ENCODE peak calls at places on chromosome 14, in seven cellular contexts. A is thyroid gland, O is right lobe of liver, S is K562, I is stomach, T is gastrocnemius medialis, R is ovary. B is an unnamed sample.

GRCh38 chr14:48527832-48528231 is 852.4 kb upstream of the MDGA2 start:
- DNase-seq in O (no peak), A (no peak), T (no peak), S (no peak), I (no peak), R (no peak), B (no peak)

GRCh38 chr14:64706552-64707193 is 2.4 kb downstream of the PLEKHG3 start:
- DNase-seq in R (peak; percentile 65), T (no peak), A (no peak), S (no peak), O (peak; percentile 79), I (no peak), B (no peak)

GRCh38 chr14:102125546-102125945 is 14.2 kb upstream of the WDR20 start:
- DNase-seq in O (no peak), I (no peak), S (no peak), A (no peak), R (no peak), T (no peak), B (no peak)

GRCh38 chr14:79992799-79993198 is 218.5 kb downstream of the DIO2 start:
- DNase-seq in T (no peak), I (no peak), R (no peak), S (no peak), O (no peak), A (no peak), B (no peak)

GRCh38 chr14:37579250-37579649 is 15.8 kb downstream of the FOXA1 start:
- DNase-seq in S (no peak), T (no peak), O (no peak), R (no peak), I (no peak), A (no peak), B (no peak)

GRCh38 chr14:20247651-20248246 is 8.7 kb downstream of the OR11H4 start:
- DNase-seq in I (no peak), O (no peak), R (no peak), A (no peak), S (peak; percentile 8), T (no peak), B (peak; percentile 42)

GRCh38 chr14:77044776-77045569 is 16.5 kb upstream of the IRF2BPL start:
- DNase-seq in T (peak; percentile 78), R (peak; percentile 77), I (no peak), O (no peak), A (no peak), S (no peak), B (no peak)

GRCh38 chr14:98984719-98985041 is 287.3 kb downstream of the BCL11B start:
- DNase-seq in A (peak; percentile 8), S (peak; percentile 30), T (no peak), O (no peak), I (peak; percentile 34), R (no peak), B (peak; percentile 92)

GRCh38 chr14:76829650-76830421 is 3.6 kb downstream of the LRRC74A start:
- DNase-seq in I (peak; percentile 50), O (no peak), R (no peak), A (peak; percentile 49), S (no peak), T (peak; percentile 77), B (no peak)

GRCh38 chr14:99792551-99793212 is 531 bp upstream of the EML1 start:
- DNase-seq in O (no peak), I (no peak), S (no peak), R (peak; percentile 43), T (no peak), A (peak; percentile 18), B (no peak)

GRCh38 chr14:23069413-23069806 is 12.1 kb upstream of the CDH24 start:
- DNase-seq in S (no peak), I (no peak), R (no peak), A (no peak), T (no peak), O (no peak), B (no peak)

GRCh38 chr14:102078344-102078743 is 8.5 kb downstream of the HSP90AA1 start:
- DNase-seq in T (no peak), A (no peak), R (no peak), O (no peak), S (no peak), I (no peak), B (no peak)

GRCh38 chr14:59325906-59326305 is 137.4 kb downstream of the DAAM1 start:
- DNase-seq in A (no peak), I (no peak), T (no peak), O (no peak), R (no peak), S (no peak), B (no peak)

GRCh38 chr14:88245321-88245720 is 77.7 kb downstream of the KCNK10 start:
- DNase-seq in A (no peak), I (no peak), S (no peak), T (no peak), O (no peak), R (no peak), B (no peak)

GRCh38 chr14:96634481-96634880 is 132.3 kb downstream of the PAPOLA start:
- DNase-seq in O (no peak), I (peak; percentile 17), A (no peak), S (no peak), R (no peak), T (no peak), B (peak; percentile 82)

GRCh38 chr14:101030586-101030985 is 127.1 kb upstream of the RTL1 start:
- DNase-seq in A (no peak), O (peak; percentile 8), S (no peak), R (peak; percentile 12), I (no peak), T (no peak), B (no peak)

GRCh38 chr14:58770501-58770982 is 132.8 kb downstream of the DACT1 start:
- DNase-seq in A (no peak), T (no peak), O (no peak), S (no peak), R (no peak), I (no peak), B (no peak)

GRCh38 chr14:94761348-94761998 is 8.4 kb downstream of the GSC start:
- DNase-seq in I (no peak), O (no peak), R (no peak), T (peak; percentile 76), A (peak; percentile 20), S (no peak), B (no peak)

GRCh38 chr14:104603623-104604401 is 760 bp downstream of the TMEM179 start:
- DNase-seq in O (no peak), S (no peak), R (no peak), I (no peak), A (no peak), T (no peak), B (no peak)

GRCh38 chr14:104602315-104602932 is 2.1 kb downstream of the TMEM179 start:
- DNase-seq in A (no peak), I (no peak), T (no peak), S (no peak), O (no peak), R (no peak), B (no peak)

GRCh38 chr14:104604461-104605449 is at the start of gene TMEM179:
- DNase-seq in S (peak; percentile 81), A (peak; percentile 9), T (no peak), I (no peak), O (no peak), R (no peak), B (no peak)

GRCh38 chr14:104601786-104602185 is 2.8 kb downstream of the TMEM179 start:
- DNase-seq in S (no peak), T (no peak), O (no peak), I (no peak), R (no peak), A (no peak), B (no peak)

GRCh38 chr14:104602933-104603325 is 1.6 kb downstream of the TMEM179 start:
- DNase-seq in I (no peak), O (no peak), S (no peak), T (no peak), A (no peak), R (no peak), B (no peak)
- TF ChIP-seq POLR2A in I (no peak), O (no peak), S (no peak), T (no peak), A (no peak), R (no peak), B (no peak)

DNA sequence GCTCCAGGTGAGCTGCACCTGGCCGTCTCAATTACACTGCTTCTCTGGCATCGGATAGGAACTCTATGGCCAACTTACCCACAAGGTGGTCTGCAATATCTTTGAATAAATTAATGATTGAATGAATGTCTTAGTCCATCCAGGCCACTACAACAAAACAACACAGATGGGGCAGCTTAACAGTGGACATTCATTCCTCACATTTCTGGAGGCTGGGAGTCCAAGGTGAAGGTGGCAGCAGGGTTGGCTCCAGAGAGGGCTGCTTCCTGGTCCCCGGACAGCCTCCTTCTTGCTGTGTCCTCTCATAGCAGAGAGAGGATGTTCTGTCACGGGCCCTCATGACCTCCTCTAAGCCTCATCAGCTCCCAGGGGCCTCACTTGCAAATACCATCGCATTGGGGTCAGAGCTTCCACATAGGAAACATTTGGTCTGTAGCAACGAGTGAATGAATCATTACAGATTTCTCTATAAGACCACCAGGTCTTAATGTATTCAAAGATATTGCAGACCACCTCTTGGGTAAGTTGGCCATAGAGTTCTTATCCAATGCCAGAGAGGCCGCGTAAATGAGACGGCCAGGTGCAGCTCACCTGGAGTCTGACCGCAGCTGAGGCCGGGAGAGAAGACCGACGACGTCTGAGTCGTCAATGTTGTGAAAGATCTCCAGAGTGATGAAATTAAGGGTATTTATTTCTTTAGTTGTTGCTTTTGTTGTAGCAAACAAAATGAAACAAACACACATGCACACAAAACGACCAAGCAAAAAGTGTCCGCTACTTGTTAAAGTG is 182.7 kb upstream of the C14orf180 start:
- DNase-seq in A (no peak), O (no peak), R (peak; percentile 5), I (peak; percentile 17), T (no peak), S (no peak), B (peak; percentile 82)
- H3K4me1 ChIP-seq in A (no peaks in the 10 kb centered on the region), O (no peaks in the 10 kb centered on the region), R (no peaks in the 10 kb centered on the region), I (peaks cover 2% of the 10 kb centered on the region), T (peaks cover 6% of the 10 kb centered on the region), S (no peaks in the 10 kb centered on the region), B (peaks cover 11% of the 10 kb centered on the region)

GRCh38 chr14:90553298-90553920 is 156.6 kb downstream of the CALM1 start:
- DNase-seq in T (no peak), O (no peak), S (no peak), I (no peak), R (no peak), A (no peak), B (no peak)
- TF ChIP-seq POLR2A in T (no peak), O (no peak), S (no peak), I (no peak), R (no peak), A (no peak), B (no peak)

DNA sequence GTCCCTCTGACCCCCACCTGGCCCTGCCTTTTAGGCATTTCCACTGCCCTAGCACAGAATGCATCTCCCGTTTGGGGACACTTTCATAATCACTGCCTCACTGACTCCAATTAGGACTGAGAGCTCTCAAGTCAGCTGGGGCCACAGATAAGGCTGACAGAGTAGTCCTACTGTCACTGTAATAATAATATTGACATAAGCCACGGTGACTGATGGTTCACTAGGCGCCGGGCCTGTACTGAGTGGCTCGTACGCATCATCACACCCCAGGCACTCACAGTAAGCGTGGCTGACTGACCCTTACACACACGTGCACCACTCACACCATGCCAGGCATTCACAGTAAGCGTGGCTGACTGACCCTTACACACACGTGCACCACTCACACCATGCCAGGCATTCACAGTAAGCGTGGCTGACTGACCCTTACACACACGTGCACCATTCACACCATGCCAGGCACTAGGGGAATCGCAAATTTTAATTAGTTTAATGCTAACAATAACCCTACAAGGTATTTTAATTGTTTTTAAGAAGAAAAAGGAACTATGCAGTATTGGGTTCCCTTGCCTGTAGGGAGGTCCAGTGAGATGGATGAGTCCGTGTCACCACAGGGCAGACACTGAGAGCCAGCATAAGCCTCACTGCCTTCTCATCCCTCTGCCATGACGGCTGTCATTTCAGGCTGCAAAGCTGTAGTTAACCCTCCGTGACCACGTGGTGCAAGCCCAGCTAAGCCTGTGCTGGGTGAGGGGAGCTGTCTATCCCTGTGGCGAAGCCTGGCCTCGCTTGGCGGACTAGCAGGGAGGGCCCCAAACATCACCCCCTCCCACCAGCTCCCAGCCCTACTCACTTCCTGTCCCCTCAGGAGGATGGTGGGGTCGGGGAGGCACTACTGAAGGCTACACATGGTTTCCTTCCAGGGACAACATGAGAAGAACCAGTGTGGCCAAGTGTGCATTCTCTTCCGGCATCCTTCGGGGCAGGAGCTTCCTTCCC is 87.9 kb downstream of the CHGA start:
- DNase-seq in O (no peak), I (no peak), A (peak; percentile 81), R (no peak), S (peak; percentile 54), T (no peak), B (no peak)
- H3K4me1 ChIP-seq in O (peaks cover 3% of the 10 kb centered on the region), I (peaks cover 75% of the 10 kb centered on the region), A (peaks cover 39% of the 10 kb centered on the region), R (peaks cover 34% of the 10 kb centered on the region), S (peaks cover 3% of the 10 kb centered on the region), T (peaks cover 71% of the 10 kb centered on the region), B (peaks cover 100% of the 10 kb centered on the region)